ENCODE peak calls at places on chromosomes 13 and 19, in six cellular contexts. O is left cardiac atrium, V is kidney epithelial cell, Z is amygdala, T is endothelial cell of umbilical vein, D is anterior cingulate cortex. Q is an unnamed sample.

GRCh38 chr13:93151277-93151676 is 75.3 kb upstream of the GPC6 start:
- DNase-seq in O (no peak), V (peak), Z (no peak), T (no peak), D (no peak), Q (peak)

GRCh38 chr19:3818479-3818878 is 32.3 kb upstream of the MATK start:
- DNase-seq in O (no peak), V (peak), Z (no peak), T (peak), D (no peak), Q (peak)

GRCh38 chr13:27016871-27017270 is 154.7 kb downstream of the USP12 start:
- DNase-seq in O (no peak), V (no peak), Z (no peak), T (no peak), D (no peak), Q (no peak)

GRCh38 chr19:55384576-55385235 is 614 bp upstream of the TMEM238 start:
- DNase-seq in O (no peak), V (no peak), Z (no peak), T (no peak), D (no peak), Q (no peak)

GRCh38 chr13:20702530-20702929 is 969 bp upstream of the IL17D start:
- DNase-seq in O (no peak), V (no peak), Z (no peak), T (peak), D (no peak), Q (no peak)

GRCh38 chr13:107348931-107349330 is 781.0 kb upstream of the ARGLU1 start:
- DNase-seq in O (no peak), V (no peak), Z (no peak), T (no peak), D (no peak), Q (peak)

GRCh38 chr13:51222510-51223283 is 499 bp downstream of the FAM124A start:
- DNase-seq in O (peak), V (no peak), Z (no peak), T (peak), D (no peak), Q (no peak)

GRCh38 chr13:111962431-111962891 is 104.5 kb upstream of the SOX1 start:
- DNase-seq in O (no peak), V (no peak), Z (no peak), T (no peak), D (no peak), Q (no peak)

GRCh38 chr19:15300533-15301194 is 31.7 kb downstream of the BRD4 start:
- DNase-seq in O (no peak), V (no peak), Z (no peak), T (no peak), D (no peak), Q (peak)

GRCh38 chr19:4066682-4067395 is at the start of gene ZBTB7A:
- DNase-seq in O (peak), V (no peak), Z (peak), T (peak), D (no peak), Q (no peak)

GRCh38 chr19:1230585-1231489 is 7.0 kb downstream of the CBARP start:
- DNase-seq in O (no peak), V (no peak), Z (no peak), T (no peak), D (no peak), Q (no peak)

GRCh38 chr19:1955171-1956142 is 14.5 kb downstream of the CSNK1G2 start:
- DNase-seq in O (no peak), V (no peak), Z (no peak), T (no peak), D (no peak), Q (no peak)

GRCh38 chr19:15372470-15372869 is 7.1 kb downstream of the AKAP8 start:
- DNase-seq in O (no peak), V (no peak), Z (no peak), T (no peak), D (no peak), Q (no peak)

GRCh38 chr13:109779074-109779473 is 7.3 kb downstream of the IRS2 start:
- DNase-seq in O (no peak), V (no peak), Z (no peak), T (no peak), D (no peak), Q (no peak)

GRCh38 chr19:3880471-3881271 is at the start of gene ATCAY:
- DNase-seq in O (no peak), V (no peak), Z (no peak), T (no peak), D (no peak), Q (no peak)

GRCh38 chr13:67049744-67050143 is 180.4 kb downstream of the PCDH9 start:
- DNase-seq in O (no peak), V (no peak), Z (no peak), T (no peak), D (no peak), Q (no peak)

GRCh38 chr19:38441660-38442348 is 8.3 kb downstream of the RYR1 start:
- DNase-seq in O (no peak), V (no peak), Z (no peak), T (no peak), D (no peak), Q (no peak)

GRCh38 chr13:35855531-35856019 is 275.6 kb downstream of the DCLK1 start:
- DNase-seq in O (no peak), V (peak), Z (no peak), T (no peak), D (no peak), Q (peak)

GRCh38 chr13:106105153-106105552 is 430.3 kb downstream of the EFNB2 start:
- DNase-seq in O (no peak), V (no peak), Z (no peak), T (peak), D (no peak), Q (no peak)

GRCh38 chr19:43078311-43078710 is 4.2 kb downstream of the PSG2 start:
- DNase-seq in O (no peak), V (no peak), Z (no peak), T (no peak), D (no peak), Q (peak)

GRCh38 chr19:7505288-7505681 is 10.6 kb upstream of the ZNF358 start:
- DNase-seq in O (no peak), V (no peak), Z (no peak), T (no peak), D (no peak), Q (no peak)

GRCh38 chr19:53982611-53983010 is 8.8 kb upstream of the CACNG6 start:
- DNase-seq in O (peak), V (no peak), Z (no peak), T (peak), D (no peak), Q (no peak)

GRCh38 chr13:113936566-113936965 is 37.3 kb downstream of the C13orf46 start:
- DNase-seq in O (no peak), V (no peak), Z (no peak), T (no peak), D (no peak), Q (no peak)

GRCh38 chr13:25067054-25067453 is 28.9 kb upstream of the PABPC3 start:
- DNase-seq in O (no peak), V (no peak), Z (no peak), T (no peak), D (no peak), Q (no peak)

GRCh38 chr13:32443111-32443510 is 15.2 kb upstream of the N4BP2L1 start:
- DNase-seq in O (no peak), V (no peak), Z (no peak), T (peak), D (no peak), Q (no peak)

GRCh38 chr19:19615086-19615485 is 3.4 kb downstream of the PBX4 start:
- DNase-seq in O (no peak), V (no peak), Z (no peak), T (no peak), D (no peak), Q (no peak)

GRCh38 chr13:110799246-110800236 is 86.0 kb downstream of the ING1 start:
- DNase-seq in O (peak), V (no peak), Z (no peak), T (peak), D (no peak), Q (peak)

GRCh38 chr19:30717381-30717780 is 345.2 kb downstream of the ZNF536 start:
- DNase-seq in O (no peak), V (no peak), Z (no peak), T (no peak), D (no peak), Q (no peak)

GRCh38 chr13:90533866-90534265 is 813.6 kb upstream of the MIR17HG start:
- DNase-seq in O (no peak), V (no peak), Z (no peak), T (no peak), D (no peak), Q (no peak)

GRCh38 chr13:23631676-23632622 is 61.7 kb downstream of the TNFRSF19 start:
- DNase-seq in O (no peak), V (no peak), Z (no peak), T (no peak), D (no peak), Q (no peak)

GRCh38 chr13:31201341-31202024 is 1.7 kb downstream of the B3GLCT start:
- DNase-seq in O (peak), V (no peak), Z (no peak), T (no peak), D (no peak), Q (peak)

GRCh38 chr19:18674616-18675015 is 8.9 kb upstream of the CRTC1 start:
- DNase-seq in O (peak), V (no peak), Z (no peak), T (no peak), D (no peak), Q (no peak)

GRCh38 chr13:53110614-53111013 is 82.0 kb downstream of the OLFM4 start:
- DNase-seq in O (no peak), V (no peak), Z (no peak), T (no peak), D (no peak), Q (no peak)

GRCh38 chr13:111623170-111623569 is 302.7 kb downstream of the TEX29 start:
- DNase-seq in O (no peak), V (no peak), Z (no peak), T (no peak), D (no peak), Q (no peak)

GRCh38 chr13:27043013-27043412 is 128.6 kb downstream of the USP12 start:
- DNase-seq in O (no peak), V (peak), Z (peak), T (peak), D (no peak), Q (peak)

GRCh38 chr19:39997595-39998216 is 846 bp downstream of the ZNF546 start:
- DNase-seq in O (no peak), V (no peak), Z (no peak), T (no peak), D (no peak), Q (no peak)

GRCh38 chr19:16797876-16798275 is 31.3 kb upstream of the SIN3B start:
- DNase-seq in O (no peak), V (no peak), Z (no peak), T (no peak), D (no peak), Q (no peak)

GRCh38 chr13:69243366-69243765 is 864.3 kb upstream of the ATXN8OS start:
- DNase-seq in O (no peak), V (no peak), Z (no peak), T (no peak), D (no peak), Q (no peak)

GRCh38 chr19:3607398-3608078 is 863 bp upstream of the TBXA2R start:
- DNase-seq in O (peak), V (no peak), Z (no peak), T (peak), D (no peak), Q (no peak)